ENCODE peak calls at places on chromosomes 5 and 9, in ten cellular contexts. G, K, W, U, L, F, T, Z, E and I are unnamed samples.

GRCh38 chr9:96020822-96021615 is 145.5 kb downstream of the ERCC6L2 start:
- DNase-seq in G (peak), K (peak), W (no peak), U (no peak), L (no peak), F (peak), T (peak), Z (no peak), E (no peak), I (peak)

GRCh38 chr5:27830551-27830950 is 792.2 kb upstream of the CDH9 start:
- DNase-seq in G (peak), K (no peak), W (no peak), U (no peak), L (no peak), F (no peak), T (no peak), Z (no peak), E (no peak), I (no peak)

GRCh38 chr5:148403344-148403743 is 19.6 kb downstream of the FBXO38 start:
- DNase-seq in G (no peak), K (no peak), W (no peak), U (no peak), L (no peak), F (no peak), T (no peak), Z (no peak), E (no peak), I (no peak)

GRCh38 chr9:19918630-19919029 is 129.8 kb upstream of the SLC24A2 start:
- DNase-seq in G (no peak), K (no peak), W (no peak), U (no peak), L (no peak), F (no peak), T (no peak), Z (no peak), E (no peak), I (no peak)

GRCh38 chr5:87020099-87020934 is 247.4 kb upstream of the RASA1 start:
- DNase-seq in G (no peak), K (peak), W (no peak), U (no peak), L (no peak), F (peak), T (peak), Z (no peak), E (peak), I (peak)

GRCh38 chr9:132235894-132236661 is 74.2 kb downstream of the NTNG2 start:
- DNase-seq in G (peak), K (peak), W (peak), U (peak), L (peak), F (peak), T (peak), Z (peak), E (peak), I (peak)

GRCh38 chr9:35736201-35736633 is 3.8 kb downstream of the CREB3 start:
- DNase-seq in G (peak), K (peak), W (peak), U (peak), L (peak), F (peak), T (peak), Z (peak), E (peak), I (peak)

GRCh38 chr5:85108471-85108870 is 723.8 kb upstream of the EDIL3 start:
- DNase-seq in G (no peak), K (no peak), W (no peak), U (no peak), L (no peak), F (no peak), T (no peak), Z (no peak), E (no peak), I (no peak)

GRCh38 chr9:134064711-134065110 is 3.1 kb downstream of the BRD3 start:
- DNase-seq in G (no peak), K (no peak), W (no peak), U (no peak), L (no peak), F (no peak), T (no peak), Z (no peak), E (no peak), I (no peak)

GRCh38 chr9:133490201-133490681 is 11.3 kb upstream of the SLC2A6 start:
- DNase-seq in G (no peak), K (no peak), W (no peak), U (no peak), L (no peak), F (no peak), T (no peak), Z (no peak), E (no peak), I (no peak)

GRCh38 chr9:124015091-124015660 is 3.6 kb downstream of the LHX2 start:
- DNase-seq in G (no peak), K (no peak), W (no peak), U (no peak), L (no peak), F (no peak), T (no peak), Z (no peak), E (no peak), I (no peak)

GRCh38 chr9:137348781-137349470 is 46.9 kb upstream of the NRARP start:
- DNase-seq in G (no peak), K (no peak), W (no peak), U (no peak), L (no peak), F (no peak), T (no peak), Z (no peak), E (no peak), I (no peak)

GRCh38 chr9:137785704-137786161 is 91.8 kb upstream of the CACNA1B start:
- DNase-seq in G (no peak), K (no peak), W (peak), U (no peak), L (no peak), F (no peak), T (no peak), Z (no peak), E (no peak), I (no peak)

GRCh38 chr5:36521838-36522745 is 84.3 kb upstream of the SLC1A3 start:
- DNase-seq in G (peak), K (no peak), W (no peak), U (no peak), L (no peak), F (no peak), T (no peak), Z (no peak), E (no peak), I (no peak)